ENCODE peak calls at places on chromosome 11, in nine cellular contexts. One of them, this sample, is unnamed. For H3K9me3, the result is how much of the 10 kb centered on the place peaks cover.

GRCh38 chr11:124608146-124608545 is 3.1 kb upstream of the PANX3 start:
- DNase-seq in body of pancreas: no peak
- DNase-seq in stomach: no peak
- DNase-seq in psoas muscle: no peak
- DNase-seq in left ventricle myocardium inferior: no peak
- DNase-seq in transverse colon: no peak
- DNase-seq in A549: no peak
- DNase-seq in heart right ventricle: no peak
- DNase-seq in mucosa of descending colon: no peak
- DNase-seq in this sample: no peak

GRCh38 chr11:13494051-13494450 is 1.7 kb downstream of the PTH start:
- DNase-seq in body of pancreas: no peak
- DNase-seq in stomach: no peak
- DNase-seq in psoas muscle: no peak
- DNase-seq in left ventricle myocardium inferior: no peak
- DNase-seq in transverse colon: no peak
- DNase-seq in A549: no peak
- DNase-seq in heart right ventricle: no peak
- DNase-seq in mucosa of descending colon: no peak
- DNase-seq in this sample: no peak

GRCh38 chr11:76888989-76889388 is 28.3 kb downstream of the ACER3 start:
- DNase-seq in body of pancreas: no peak
- DNase-seq in stomach: no peak
- DNase-seq in psoas muscle: no peak
- DNase-seq in left ventricle myocardium inferior: no peak
- DNase-seq in transverse colon: no peak
- DNase-seq in A549: no peak
- DNase-seq in heart right ventricle: no peak
- DNase-seq in mucosa of descending colon: no peak
- DNase-seq in this sample: no peak

GRCh38 chr11:128590587-128590986 is 3.2 kb upstream of the ETS1 start:
- DNase-seq in body of pancreas: no peak
- DNase-seq in stomach: no peak
- DNase-seq in psoas muscle: no peak
- DNase-seq in left ventricle myocardium inferior: no peak
- DNase-seq in transverse colon: no peak
- DNase-seq in A549: no peak
- DNase-seq in heart right ventricle: no peak
- DNase-seq in mucosa of descending colon: no peak
- DNase-seq in this sample: no peak

GRCh38 chr11:17413414-17414316 is 25.2 kb upstream of the KCNJ11 start:
- DNase-seq in body of pancreas: peak
- DNase-seq in stomach: peak
- DNase-seq in psoas muscle: peak
- DNase-seq in left ventricle myocardium inferior: no peak
- DNase-seq in transverse colon: peak
- DNase-seq in A549: no peak
- DNase-seq in heart right ventricle: no peak
- DNase-seq in mucosa of descending colon: peak
- DNase-seq in this sample: no peak

GRCh38 chr11:45879803-45880685 is 5.4 kb upstream of the MAPK8IP1 start:
- DNase-seq in body of pancreas: no peak
- DNase-seq in stomach: no peak
- DNase-seq in psoas muscle: no peak
- DNase-seq in left ventricle myocardium inferior: no peak
- DNase-seq in transverse colon: no peak
- DNase-seq in A549: no peak
- DNase-seq in heart right ventricle: no peak
- DNase-seq in mucosa of descending colon: no peak
- DNase-seq in this sample: no peak

GRCh38 chr11:96393753-96394348 is 4.0 kb downstream of the JRKL start:
- DNase-seq in body of pancreas: no peak
- DNase-seq in stomach: no peak
- DNase-seq in psoas muscle: no peak
- DNase-seq in left ventricle myocardium inferior: no peak
- DNase-seq in transverse colon: no peak
- DNase-seq in A549: peak
- DNase-seq in heart right ventricle: no peak
- DNase-seq in mucosa of descending colon: no peak
- DNase-seq in this sample: no peak

GRCh38 chr11:130431337-130431773 is 2.9 kb upstream of the ADAMTS8 start:
- DNase-seq in body of pancreas: peak
- DNase-seq in stomach: peak
- DNase-seq in psoas muscle: peak
- DNase-seq in left ventricle myocardium inferior: peak
- DNase-seq in transverse colon: peak
- DNase-seq in A549: peak
- DNase-seq in heart right ventricle: peak
- DNase-seq in mucosa of descending colon: peak
- DNase-seq in this sample: peak

GRCh38 chr11:55357560-55358184 is 10.1 kb upstream of the OR4A15 start:
- DNase-seq in body of pancreas: no peak
- DNase-seq in stomach: no peak
- DNase-seq in psoas muscle: no peak
- DNase-seq in left ventricle myocardium inferior: no peak
- DNase-seq in transverse colon: no peak
- DNase-seq in A549: no peak
- DNase-seq in heart right ventricle: no peak
- DNase-seq in mucosa of descending colon: no peak
- DNase-seq in this sample: no peak
- H3K9me3 ChIP-seq in body of pancreas: under half
- H3K9me3 ChIP-seq in stomach: under half
- H3K9me3 ChIP-seq in psoas muscle: under half
- H3K9me3 ChIP-seq in left ventricle myocardium inferior: under half
- H3K9me3 ChIP-seq in transverse colon: under half
- H3K9me3 ChIP-seq in A549: under half
- H3K9me3 ChIP-seq in heart right ventricle: under half
- H3K9me3 ChIP-seq in mucosa of descending colon: half or more
- H3K9me3 ChIP-seq in this sample: under half

GRCh38 chr11:58805065-58805464 is 39.4 kb downstream of the GLYATL2 start:
- DNase-seq in body of pancreas: no peak
- DNase-seq in stomach: no peak
- DNase-seq in psoas muscle: no peak
- DNase-seq in left ventricle myocardium inferior: no peak
- DNase-seq in transverse colon: no peak
- DNase-seq in A549: no peak
- DNase-seq in heart right ventricle: no peak
- DNase-seq in mucosa of descending colon: no peak
- DNase-seq in this sample: no peak
- H3K9me3 ChIP-seq in body of pancreas: under half
- H3K9me3 ChIP-seq in stomach: under half
- H3K9me3 ChIP-seq in psoas muscle: under half
- H3K9me3 ChIP-seq in left ventricle myocardium inferior: under half
- H3K9me3 ChIP-seq in transverse colon: under half
- H3K9me3 ChIP-seq in A549: under half
- H3K9me3 ChIP-seq in heart right ventricle: under half
- H3K9me3 ChIP-seq in mucosa of descending colon: under half
- H3K9me3 ChIP-seq in this sample: under half

GRCh38 chr11:83192846-83193245 is 666 bp upstream of the ANKRD42 start:
- DNase-seq in body of pancreas: no peak
- DNase-seq in stomach: no peak
- DNase-seq in psoas muscle: no peak
- DNase-seq in left ventricle myocardium inferior: no peak
- DNase-seq in transverse colon: no peak
- DNase-seq in A549: no peak
- DNase-seq in heart right ventricle: no peak
- DNase-seq in mucosa of descending colon: no peak
- DNase-seq in this sample: no peak

GRCh38 chr11:83185767-83186166 is 7.7 kb upstream of the ANKRD42 start:
- DNase-seq in body of pancreas: no peak
- DNase-seq in stomach: no peak
- DNase-seq in psoas muscle: no peak
- DNase-seq in left ventricle myocardium inferior: no peak
- DNase-seq in transverse colon: no peak
- DNase-seq in A549: no peak
- DNase-seq in heart right ventricle: no peak
- DNase-seq in mucosa of descending colon: no peak
- DNase-seq in this sample: no peak

GRCh38 chr11:83191986-83192385 is 1.5 kb upstream of the ANKRD42 start:
- DNase-seq in body of pancreas: no peak
- DNase-seq in stomach: no peak
- DNase-seq in psoas muscle: no peak
- DNase-seq in left ventricle myocardium inferior: no peak
- DNase-seq in transverse colon: no peak
- DNase-seq in A549: no peak
- DNase-seq in heart right ventricle: no peak
- DNase-seq in mucosa of descending colon: no peak
- DNase-seq in this sample: no peak

GRCh38 chr11:83191491-83191890 is 2.0 kb upstream of the ANKRD42 start:
- DNase-seq in body of pancreas: no peak
- DNase-seq in stomach: no peak
- DNase-seq in psoas muscle: no peak
- DNase-seq in left ventricle myocardium inferior: no peak
- DNase-seq in transverse colon: no peak
- DNase-seq in A549: no peak
- DNase-seq in heart right ventricle: no peak
- DNase-seq in mucosa of descending colon: no peak
- DNase-seq in this sample: no peak

DNA sequence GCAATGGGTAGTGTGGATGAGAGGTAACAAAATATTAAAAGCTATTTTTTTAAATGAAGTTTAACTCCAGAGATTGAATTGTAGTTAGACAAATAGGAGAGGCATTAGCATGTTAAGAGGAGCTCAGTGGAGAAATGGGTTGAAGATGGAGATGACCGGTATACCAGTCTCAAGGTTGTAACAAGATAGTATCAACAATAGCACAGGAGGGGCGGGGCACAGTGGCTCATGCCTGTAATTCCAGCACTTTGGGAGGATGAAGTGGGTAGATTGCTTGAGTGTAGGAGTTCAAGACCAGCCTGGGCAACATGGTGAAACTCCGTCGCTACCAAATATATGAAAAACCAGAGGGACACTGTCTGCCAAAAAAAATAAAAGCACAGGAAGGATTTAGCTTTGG is 6.0 kb upstream of the ANKRD42 start:
- DNase-seq in body of pancreas: no peak
- DNase-seq in stomach: no peak
- DNase-seq in psoas muscle: no peak
- DNase-seq in left ventricle myocardium inferior: no peak
- DNase-seq in transverse colon: no peak
- DNase-seq in A549: no peak
- DNase-seq in heart right ventricle: no peak
- DNase-seq in mucosa of descending colon: no peak
- DNase-seq in this sample: no peak
- H3K9me3 ChIP-seq in body of pancreas: under half
- H3K9me3 ChIP-seq in stomach: under half
- H3K9me3 ChIP-seq in psoas muscle: under half
- H3K9me3 ChIP-seq in left ventricle myocardium inferior: under half
- H3K9me3 ChIP-seq in transverse colon: under half
- H3K9me3 ChIP-seq in A549: under half
- H3K9me3 ChIP-seq in heart right ventricle: under half
- H3K9me3 ChIP-seq in mucosa of descending colon: under half
- H3K9me3 ChIP-seq in this sample: under half

DNA sequence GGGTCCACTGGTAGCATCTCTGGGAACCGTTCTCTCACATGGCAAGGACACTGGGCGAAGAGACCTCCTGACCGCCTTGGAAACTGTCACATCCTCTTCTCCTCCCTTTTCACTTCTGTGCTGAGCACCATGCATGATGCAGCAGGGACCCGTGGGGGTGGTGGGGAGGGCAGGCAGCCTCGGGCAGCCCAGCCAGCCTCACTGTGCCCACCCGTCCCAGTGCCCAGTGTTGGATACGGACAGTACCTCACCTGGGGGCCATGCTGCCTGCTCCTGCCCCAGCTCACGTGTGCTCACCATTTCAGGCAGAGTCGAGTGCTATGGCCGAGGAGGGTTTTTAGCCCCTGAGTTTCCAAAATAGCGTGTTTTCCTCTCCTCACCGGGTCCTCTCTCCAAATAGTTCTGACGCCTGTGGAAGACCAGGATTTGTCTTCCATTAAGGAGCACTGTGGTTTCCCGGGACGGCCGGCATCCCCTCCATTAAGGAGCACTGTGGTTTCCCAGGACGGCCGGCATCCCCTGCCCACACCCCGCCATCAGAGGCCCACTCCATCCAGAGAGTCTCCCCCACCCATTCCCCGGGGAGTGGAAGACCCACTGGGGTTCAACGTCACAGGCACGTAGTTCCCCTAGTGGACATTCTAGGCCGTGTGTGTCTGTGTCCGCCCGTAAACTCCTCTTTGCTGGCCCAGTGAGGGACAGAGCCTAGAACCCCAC is 22.4 kb downstream of the B3GAT1 start:
- DNase-seq in body of pancreas: no peak
- DNase-seq in stomach: no peak
- DNase-seq in psoas muscle: no peak
- DNase-seq in left ventricle myocardium inferior: no peak
- DNase-seq in transverse colon: no peak
- DNase-seq in A549: no peak
- DNase-seq in heart right ventricle: no peak
- DNase-seq in mucosa of descending colon: no peak
- DNase-seq in this sample: no peak
- H3K9me3 ChIP-seq in body of pancreas: under half
- H3K9me3 ChIP-seq in stomach: under half
- H3K9me3 ChIP-seq in psoas muscle: under half
- H3K9me3 ChIP-seq in left ventricle myocardium inferior: under half
- H3K9me3 ChIP-seq in transverse colon: under half
- H3K9me3 ChIP-seq in A549: under half
- H3K9me3 ChIP-seq in heart right ventricle: under half
- H3K9me3 ChIP-seq in mucosa of descending colon: under half
- H3K9me3 ChIP-seq in this sample: under half